ENCODE peak calls at places on chromosomes 2 and 18, in seven cellular contexts. One of them, this sample, is unnamed.
A peak's percentile ranks its signal among the peaks of the same experiment; 100 is the strongest.

GRCh38 chr2:128538401-128538800 is 219.7 kb upstream of the HS6ST1 start:
- DNase-seq in CD4-positive, alpha-beta memory T cell: no peak
- DNase-seq in body of pancreas: no peak
- DNase-seq in lower lobe of right lung: no peak
- DNase-seq in Karpas-422: no peak
- DNase-seq in right atrium auricular region: no peak
- DNase-seq in A549: no peak
- DNase-seq in this sample: no peak

GRCh38 chr2:101823347-101823791 is 125.9 kb downstream of the MAP4K4 start:
- DNase-seq in CD4-positive, alpha-beta memory T cell: peak; percentile 63
- DNase-seq in body of pancreas: peak; percentile 78
- DNase-seq in lower lobe of right lung: no peak
- DNase-seq in Karpas-422: peak; percentile 70
- DNase-seq in right atrium auricular region: no peak
- DNase-seq in A549: no peak
- DNase-seq in this sample: peak; percentile 50

GRCh38 chr2:182616471-182617393 is 99.3 kb upstream of the DNAJC10 start:
- DNase-seq in CD4-positive, alpha-beta memory T cell: no peak
- DNase-seq in body of pancreas: no peak
- DNase-seq in lower lobe of right lung: no peak
- DNase-seq in Karpas-422: no peak
- DNase-seq in right atrium auricular region: no peak
- DNase-seq in A549: no peak
- DNase-seq in this sample: no peak

GRCh38 chr2:239824051-239824694 is 201.0 kb downstream of the NDUFA10 start:
- DNase-seq in CD4-positive, alpha-beta memory T cell: no peak
- DNase-seq in body of pancreas: no peak
- DNase-seq in lower lobe of right lung: no peak
- DNase-seq in Karpas-422: peak; percentile 70
- DNase-seq in right atrium auricular region: peak; percentile 48
- DNase-seq in A549: peak; percentile 19
- DNase-seq in this sample: peak; percentile 37

GRCh38 chr2:86048888-86049287 is 56.8 kb downstream of the POLR1A start:
- DNase-seq in CD4-positive, alpha-beta memory T cell: no peak
- DNase-seq in body of pancreas: peak; percentile 74
- DNase-seq in lower lobe of right lung: no peak
- DNase-seq in Karpas-422: no peak
- DNase-seq in right atrium auricular region: no peak
- DNase-seq in A549: no peak
- DNase-seq in this sample: no peak

GRCh38 chr2:160352492-160352891 is 141.1 kb downstream of the RBMS1 start:
- DNase-seq in CD4-positive, alpha-beta memory T cell: no peak
- DNase-seq in body of pancreas: no peak
- DNase-seq in lower lobe of right lung: no peak
- DNase-seq in Karpas-422: no peak
- DNase-seq in right atrium auricular region: no peak
- DNase-seq in A549: peak; percentile 24
- DNase-seq in this sample: peak; percentile 17

GRCh38 chr2:85377083-85377482 is 22.5 kb downstream of the ELMOD3 start:
- DNase-seq in CD4-positive, alpha-beta memory T cell: no peak
- DNase-seq in body of pancreas: no peak
- DNase-seq in lower lobe of right lung: no peak
- DNase-seq in Karpas-422: no peak
- DNase-seq in right atrium auricular region: no peak
- DNase-seq in A549: no peak
- DNase-seq in this sample: no peak

GRCh38 chr2:115549731-115550130 is 1107.3 kb downstream of the DPP10 start:
- DNase-seq in CD4-positive, alpha-beta memory T cell: no peak
- DNase-seq in body of pancreas: no peak
- DNase-seq in lower lobe of right lung: no peak
- DNase-seq in Karpas-422: no peak
- DNase-seq in right atrium auricular region: no peak
- DNase-seq in A549: no peak
- DNase-seq in this sample: no peak

GRCh38 chr18:70074091-70074490 is 126.4 kb upstream of the CD226 start:
- DNase-seq in CD4-positive, alpha-beta memory T cell: no peak
- DNase-seq in body of pancreas: no peak
- DNase-seq in lower lobe of right lung: no peak
- DNase-seq in Karpas-422: no peak
- DNase-seq in right atrium auricular region: no peak
- DNase-seq in A549: no peak
- DNase-seq in this sample: no peak

GRCh38 chr2:71843391-71843850 is 304.2 kb downstream of the CYP26B1 start:
- DNase-seq in CD4-positive, alpha-beta memory T cell: no peak
- DNase-seq in body of pancreas: no peak
- DNase-seq in lower lobe of right lung: no peak
- DNase-seq in Karpas-422: no peak
- DNase-seq in right atrium auricular region: peak; percentile 70
- DNase-seq in A549: no peak
- DNase-seq in this sample: no peak

GRCh38 chr2:121333834-121334558 is 49.0 kb upstream of the TFCP2L1 start:
- DNase-seq in CD4-positive, alpha-beta memory T cell: no peak
- DNase-seq in body of pancreas: no peak
- DNase-seq in lower lobe of right lung: no peak
- DNase-seq in Karpas-422: no peak
- DNase-seq in right atrium auricular region: no peak
- DNase-seq in A549: no peak
- DNase-seq in this sample: no peak

GRCh38 chr2:112818094-112818902 is 18.3 kb downstream of the IL1B start:
- DNase-seq in CD4-positive, alpha-beta memory T cell: no peak
- DNase-seq in body of pancreas: peak; percentile 29
- DNase-seq in lower lobe of right lung: no peak
- DNase-seq in Karpas-422: no peak
- DNase-seq in right atrium auricular region: no peak
- DNase-seq in A549: no peak
- DNase-seq in this sample: no peak

GRCh38 chr2:187313831-187314230 is 134.2 kb downstream of the CALCRL start:
- DNase-seq in CD4-positive, alpha-beta memory T cell: no peak
- DNase-seq in body of pancreas: no peak
- DNase-seq in lower lobe of right lung: no peak
- DNase-seq in Karpas-422: no peak
- DNase-seq in right atrium auricular region: no peak
- DNase-seq in A549: no peak
- DNase-seq in this sample: no peak

GRCh38 chr2:240911641-240912265 is 5.6 kb downstream of the CROCC2 start:
- DNase-seq in CD4-positive, alpha-beta memory T cell: no peak
- DNase-seq in body of pancreas: no peak
- DNase-seq in lower lobe of right lung: no peak
- DNase-seq in Karpas-422: no peak
- DNase-seq in right atrium auricular region: no peak
- DNase-seq in A549: no peak
- DNase-seq in this sample: no peak

GRCh38 chr2:218819103-218819502 is 12.5 kb downstream of the PRKAG3 start:
- DNase-seq in CD4-positive, alpha-beta memory T cell: no peak
- DNase-seq in body of pancreas: no peak
- DNase-seq in lower lobe of right lung: peak; percentile 29
- DNase-seq in Karpas-422: no peak
- DNase-seq in right atrium auricular region: peak; percentile 26
- DNase-seq in A549: no peak
- DNase-seq in this sample: no peak

GRCh38 chr2:161488879-161489278 is 72.8 kb downstream of the TBR1 start:
- DNase-seq in CD4-positive, alpha-beta memory T cell: no peak
- DNase-seq in body of pancreas: no peak
- DNase-seq in lower lobe of right lung: no peak
- DNase-seq in Karpas-422: no peak
- DNase-seq in right atrium auricular region: no peak
- DNase-seq in A549: no peak
- DNase-seq in this sample: no peak

GRCh38 chr2:102449370-102449974 is 23.6 kb upstream of the SLC9A4 start:
- DNase-seq in CD4-positive, alpha-beta memory T cell: peak; percentile 49
- DNase-seq in body of pancreas: peak; percentile 38
- DNase-seq in lower lobe of right lung: no peak
- DNase-seq in Karpas-422: peak; percentile 69
- DNase-seq in right atrium auricular region: no peak
- DNase-seq in A549: peak; percentile 28
- DNase-seq in this sample: peak; percentile 24

GRCh38 chr2:205808493-205809121 is 126.3 kb downstream of the NRP2 start:
- DNase-seq in CD4-positive, alpha-beta memory T cell: no peak
- DNase-seq in body of pancreas: no peak
- DNase-seq in lower lobe of right lung: no peak
- DNase-seq in Karpas-422: no peak
- DNase-seq in right atrium auricular region: no peak
- DNase-seq in A549: no peak
- DNase-seq in this sample: no peak

GRCh38 chr2:64594563-64594989 is 59.1 kb downstream of the SERTAD2 start:
- DNase-seq in CD4-positive, alpha-beta memory T cell: no peak
- DNase-seq in body of pancreas: no peak
- DNase-seq in lower lobe of right lung: no peak
- DNase-seq in Karpas-422: no peak
- DNase-seq in right atrium auricular region: no peak
- DNase-seq in A549: no peak
- DNase-seq in this sample: no peak

GRCh38 chr2:189441709-189442074 is 418 bp downstream of the WDR75 start:
- DNase-seq in CD4-positive, alpha-beta memory T cell: no peak
- DNase-seq in body of pancreas: no peak
- DNase-seq in lower lobe of right lung: no peak
- DNase-seq in Karpas-422: no peak
- DNase-seq in right atrium auricular region: peak; percentile 59
- DNase-seq in A549: peak; percentile 21
- DNase-seq in this sample: peak; percentile 32

GRCh38 chr18:51012441-51012840 is 17.6 kb upstream of the SMAD4 start:
- DNase-seq in CD4-positive, alpha-beta memory T cell: no peak
- DNase-seq in body of pancreas: no peak
- DNase-seq in lower lobe of right lung: no peak
- DNase-seq in Karpas-422: no peak
- DNase-seq in right atrium auricular region: no peak
- DNase-seq in A549: no peak
- DNase-seq in this sample: no peak

GRCh38 chr2:28449126-28449488 is 46.8 kb upstream of the PLB1 start:
- DNase-seq in CD4-positive, alpha-beta memory T cell: no peak
- DNase-seq in body of pancreas: no peak
- DNase-seq in lower lobe of right lung: no peak
- DNase-seq in Karpas-422: no peak
- DNase-seq in right atrium auricular region: no peak
- DNase-seq in A549: no peak
- DNase-seq in this sample: no peak
- H3K4me1 ChIP-seq in CD4-positive, alpha-beta memory T cell: peaks cover 6% of the 10 kb centered on the region
- H3K4me1 ChIP-seq in body of pancreas: no peaks in the 10 kb centered on the region
- H3K4me1 ChIP-seq in lower lobe of right lung: peaks cover 24% of the 10 kb centered on the region
- H3K4me1 ChIP-seq in Karpas-422: peaks cover 3% of the 10 kb centered on the region
- H3K4me1 ChIP-seq in right atrium auricular region: no peaks in the 10 kb centered on the region
- H3K4me1 ChIP-seq in A549: peaks cover 74% of the 10 kb centered on the region
- H3K4me1 ChIP-seq in this sample: no peaks in the 10 kb centered on the region

DNA sequence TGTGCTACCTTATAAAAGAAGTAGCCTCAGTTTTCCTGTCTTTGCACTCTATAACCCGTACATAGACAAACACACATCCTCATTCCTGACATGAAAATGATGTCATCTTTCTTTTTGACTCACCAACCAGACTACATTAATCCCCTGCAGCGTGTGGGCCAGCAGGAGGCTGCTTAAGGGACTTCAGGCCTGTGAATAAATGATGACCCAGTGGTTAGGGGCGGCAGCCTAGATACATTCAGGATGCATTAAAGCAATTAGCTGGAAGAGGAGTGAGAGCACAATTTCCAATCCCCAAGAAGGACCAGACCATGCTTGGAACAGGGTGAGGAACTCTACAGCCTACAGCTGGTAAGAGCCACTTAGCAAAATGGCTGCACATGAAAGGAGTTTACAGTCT is 57.3 kb upstream of the KLF7 start:
- DNase-seq in CD4-positive, alpha-beta memory T cell: no peak
- DNase-seq in body of pancreas: no peak
- DNase-seq in lower lobe of right lung: no peak
- DNase-seq in Karpas-422: no peak
- DNase-seq in right atrium auricular region: no peak
- DNase-seq in A549: no peak
- DNase-seq in this sample: no peak
- H3K4me1 ChIP-seq in CD4-positive, alpha-beta memory T cell: no peaks in the 10 kb centered on the region
- H3K4me1 ChIP-seq in body of pancreas: no peaks in the 10 kb centered on the region
- H3K4me1 ChIP-seq in lower lobe of right lung: peaks cover 31% of the 10 kb centered on the region
- H3K4me1 ChIP-seq in Karpas-422: no peaks in the 10 kb centered on the region
- H3K4me1 ChIP-seq in right atrium auricular region: no peaks in the 10 kb centered on the region
- H3K4me1 ChIP-seq in A549: peaks cover 15% of the 10 kb centered on the region
- H3K4me1 ChIP-seq in this sample: peaks cover 4% of the 10 kb centered on the region

GRCh38 chr2:27347641-27348040 is 8.9 kb downstream of the GTF3C2 start:
- DNase-seq in CD4-positive, alpha-beta memory T cell: no peak
- DNase-seq in body of pancreas: no peak
- DNase-seq in lower lobe of right lung: no peak
- DNase-seq in Karpas-422: no peak
- DNase-seq in right atrium auricular region: no peak
- DNase-seq in A549: no peak
- DNase-seq in this sample: no peak

GRCh38 chr2:27353762-27354596 is 2.6 kb downstream of the GTF3C2 start:
- DNase-seq in CD4-positive, alpha-beta memory T cell: no peak
- DNase-seq in body of pancreas: no peak
- DNase-seq in lower lobe of right lung: no peak
- DNase-seq in Karpas-422: no peak
- DNase-seq in right atrium auricular region: no peak
- DNase-seq in A549: no peak
- DNase-seq in this sample: no peak

GRCh38 chr2:27354597-27354927 is 2.0 kb downstream of the GTF3C2 start:
- DNase-seq in CD4-positive, alpha-beta memory T cell: no peak
- DNase-seq in body of pancreas: no peak
- DNase-seq in lower lobe of right lung: no peak
- DNase-seq in Karpas-422: no peak
- DNase-seq in right atrium auricular region: no peak
- DNase-seq in A549: no peak
- DNase-seq in this sample: no peak

GRCh38 chr2:27351802-27352598 is 4.6 kb downstream of the GTF3C2 start:
- DNase-seq in CD4-positive, alpha-beta memory T cell: no peak
- DNase-seq in body of pancreas: no peak
- DNase-seq in lower lobe of right lung: no peak
- DNase-seq in Karpas-422: no peak
- DNase-seq in right atrium auricular region: no peak
- DNase-seq in A549: no peak
- DNase-seq in this sample: no peak

GRCh38 chr2:27350106-27350693 is 6.4 kb downstream of the GTF3C2 start:
- DNase-seq in CD4-positive, alpha-beta memory T cell: no peak
- DNase-seq in body of pancreas: peak; percentile 20
- DNase-seq in lower lobe of right lung: no peak
- DNase-seq in Karpas-422: peak; percentile 61
- DNase-seq in right atrium auricular region: no peak
- DNase-seq in A549: no peak
- DNase-seq in this sample: no peak
- H3K4me1 ChIP-seq in CD4-positive, alpha-beta memory T cell: peaks cover 35% of the 10 kb centered on the region
- H3K4me1 ChIP-seq in body of pancreas: peaks cover 27% of the 10 kb centered on the region
- H3K4me1 ChIP-seq in lower lobe of right lung: peaks cover 29% of the 10 kb centered on the region
- H3K4me1 ChIP-seq in Karpas-422: peaks cover 46% of the 10 kb centered on the region
- H3K4me1 ChIP-seq in right atrium auricular region: no peaks in the 10 kb centered on the region
- H3K4me1 ChIP-seq in A549: peaks cover 17% of the 10 kb centered on the region
- H3K4me1 ChIP-seq in this sample: peaks cover 4% of the 10 kb centered on the region

GRCh38 chr2:47038656-47039501 is 116.2 kb downstream of the STPG4 start:
- DNase-seq in CD4-positive, alpha-beta memory T cell: no peak
- DNase-seq in body of pancreas: peak; percentile 48
- DNase-seq in lower lobe of right lung: no peak
- DNase-seq in Karpas-422: no peak
- DNase-seq in right atrium auricular region: no peak
- DNase-seq in A549: no peak
- DNase-seq in this sample: no peak

GRCh38 chr2:47041065-47041464 is 114.0 kb downstream of the STPG4 start:
- DNase-seq in CD4-positive, alpha-beta memory T cell: no peak
- DNase-seq in body of pancreas: no peak
- DNase-seq in lower lobe of right lung: no peak
- DNase-seq in Karpas-422: no peak
- DNase-seq in right atrium auricular region: peak; percentile 70
- DNase-seq in A549: no peak
- DNase-seq in this sample: no peak

GRCh38 chr2:47039502-47039870 is 115.6 kb downstream of the STPG4 start:
- DNase-seq in CD4-positive, alpha-beta memory T cell: no peak
- DNase-seq in body of pancreas: no peak
- DNase-seq in lower lobe of right lung: no peak
- DNase-seq in Karpas-422: no peak
- DNase-seq in right atrium auricular region: no peak
- DNase-seq in A549: no peak
- DNase-seq in this sample: no peak

GRCh38 chr2:47040662-47041061 is 114.4 kb downstream of the STPG4 start:
- DNase-seq in CD4-positive, alpha-beta memory T cell: no peak
- DNase-seq in body of pancreas: no peak
- DNase-seq in lower lobe of right lung: no peak
- DNase-seq in Karpas-422: no peak
- DNase-seq in right atrium auricular region: no peak
- DNase-seq in A549: no peak
- DNase-seq in this sample: no peak

GRCh38 chr2:47039913-47040562 is 115.1 kb downstream of the STPG4 start:
- DNase-seq in CD4-positive, alpha-beta memory T cell: no peak
- DNase-seq in body of pancreas: no peak
- DNase-seq in lower lobe of right lung: no peak
- DNase-seq in Karpas-422: no peak
- DNase-seq in right atrium auricular region: no peak
- DNase-seq in A549: no peak
- DNase-seq in this sample: no peak
- H3K4me1 ChIP-seq in CD4-positive, alpha-beta memory T cell: no peaks in the 10 kb centered on the region
- H3K4me1 ChIP-seq in body of pancreas: peaks cover 26% of the 10 kb centered on the region
- H3K4me1 ChIP-seq in lower lobe of right lung: peaks cover 74% of the 10 kb centered on the region
- H3K4me1 ChIP-seq in Karpas-422: no peaks in the 10 kb centered on the region
- H3K4me1 ChIP-seq in right atrium auricular region: no peaks in the 10 kb centered on the region
- H3K4me1 ChIP-seq in A549: peaks cover 87% of the 10 kb centered on the region
- H3K4me1 ChIP-seq in this sample: peaks cover 6% of the 10 kb centered on the region

This sample was measured in prostate gland.